ENCODE peak calls at places on chromosomes 5 and 9, in eight cellular contexts. One of them, this sample, is unnamed.

GRCh38 chr9:136484153-136485048 is 1.6 kb upstream of the SEC16A start:
- DNase-seq in HepG2: peak; percentile 74
- DNase-seq in cardiac fibroblast: peak; percentile 9
- DNase-seq in heart right ventricle: peak; percentile 43
- DNase-seq in IMR-90: no peak
- DNase-seq in GM06990: peak; percentile 38
- DNase-seq in ovary: peak; percentile 65
- DNase-seq in esophagus squamous epithelium: no peak
- DNase-seq in this sample: peak; percentile 72

GRCh38 chr9:136409557-136410455 is 608 bp downstream of the ENTR1 start:
- DNase-seq in HepG2: peak; percentile 30
- DNase-seq in cardiac fibroblast: peak; percentile 42
- DNase-seq in heart right ventricle: no peak
- DNase-seq in IMR-90: peak; percentile 22
- DNase-seq in GM06990: peak; percentile 60
- DNase-seq in ovary: no peak
- DNase-seq in esophagus squamous epithelium: no peak
- DNase-seq in this sample: peak; percentile 46

GRCh38 chr9:122020398-122020797 is 72.7 kb downstream of the TTLL11 start:
- DNase-seq in HepG2: no peak
- DNase-seq in cardiac fibroblast: peak; percentile 54
- DNase-seq in heart right ventricle: no peak
- DNase-seq in IMR-90: peak; percentile 37
- DNase-seq in GM06990: no peak
- DNase-seq in ovary: no peak
- DNase-seq in esophagus squamous epithelium: no peak
- DNase-seq in this sample: no peak

GRCh38 chr5:79873216-79873615 is 117.8 kb downstream of the MTX3 start:
- DNase-seq in HepG2: no peak
- DNase-seq in cardiac fibroblast: no peak
- DNase-seq in heart right ventricle: no peak
- DNase-seq in IMR-90: no peak
- DNase-seq in GM06990: no peak
- DNase-seq in ovary: no peak
- DNase-seq in esophagus squamous epithelium: no peak
- DNase-seq in this sample: no peak

GRCh38 chr9:114908796-114909448 is 21.5 kb downstream of the TNFSF8 start:
- DNase-seq in HepG2: no peak
- DNase-seq in cardiac fibroblast: peak; percentile 44
- DNase-seq in heart right ventricle: no peak
- DNase-seq in IMR-90: peak; percentile 63
- DNase-seq in GM06990: no peak
- DNase-seq in ovary: no peak
- DNase-seq in esophagus squamous epithelium: no peak
- DNase-seq in this sample: no peak

GRCh38 chr5:132291026-132291425 is 3.2 kb upstream of the SLC22A4 start:
- DNase-seq in HepG2: no peak
- DNase-seq in cardiac fibroblast: no peak
- DNase-seq in heart right ventricle: no peak
- DNase-seq in IMR-90: no peak
- DNase-seq in GM06990: no peak
- DNase-seq in ovary: no peak
- DNase-seq in esophagus squamous epithelium: no peak
- DNase-seq in this sample: no peak

GRCh38 chr5:95866431-95867063 is 44.0 kb upstream of the GLRX start:
- DNase-seq in HepG2: no peak
- DNase-seq in cardiac fibroblast: peak; percentile 74
- DNase-seq in heart right ventricle: no peak
- DNase-seq in IMR-90: peak; percentile 65
- DNase-seq in GM06990: peak; percentile 46
- DNase-seq in ovary: no peak
- DNase-seq in esophagus squamous epithelium: no peak
- DNase-seq in this sample: no peak

GRCh38 chr5:153619706-153620105 is 129.2 kb downstream of the GRIA1 start:
- DNase-seq in HepG2: no peak
- DNase-seq in cardiac fibroblast: peak; percentile 74
- DNase-seq in heart right ventricle: no peak
- DNase-seq in IMR-90: peak; percentile 69
- DNase-seq in GM06990: no peak
- DNase-seq in ovary: no peak
- DNase-seq in esophagus squamous epithelium: no peak
- DNase-seq in this sample: peak; percentile 16

GRCh38 chr9:111900934-111901612 is 4.5 kb downstream of the UGCG start:
- DNase-seq in HepG2: no peak
- DNase-seq in cardiac fibroblast: peak; percentile 38
- DNase-seq in heart right ventricle: no peak
- DNase-seq in IMR-90: no peak
- DNase-seq in GM06990: no peak
- DNase-seq in ovary: no peak
- DNase-seq in esophagus squamous epithelium: no peak
- DNase-seq in this sample: no peak

GRCh38 chr5:22708770-22709328 is 144.3 kb downstream of the CDH12 start:
- DNase-seq in HepG2: no peak
- DNase-seq in cardiac fibroblast: no peak
- DNase-seq in heart right ventricle: no peak
- DNase-seq in IMR-90: no peak
- DNase-seq in GM06990: no peak
- DNase-seq in ovary: no peak
- DNase-seq in esophagus squamous epithelium: no peak
- DNase-seq in this sample: no peak
- TF ChIP-seq CTCF in HepG2: no peak
- TF ChIP-seq CTCF in cardiac fibroblast: no peak
- TF ChIP-seq CTCF in heart right ventricle: no peak
- TF ChIP-seq CTCF in IMR-90: no peak
- TF ChIP-seq CTCF in GM06990: no peak
- TF ChIP-seq CTCF in ovary: no peak
- TF ChIP-seq CTCF in esophagus squamous epithelium: no peak
- TF ChIP-seq CTCF in this sample: no peak

DNA sequence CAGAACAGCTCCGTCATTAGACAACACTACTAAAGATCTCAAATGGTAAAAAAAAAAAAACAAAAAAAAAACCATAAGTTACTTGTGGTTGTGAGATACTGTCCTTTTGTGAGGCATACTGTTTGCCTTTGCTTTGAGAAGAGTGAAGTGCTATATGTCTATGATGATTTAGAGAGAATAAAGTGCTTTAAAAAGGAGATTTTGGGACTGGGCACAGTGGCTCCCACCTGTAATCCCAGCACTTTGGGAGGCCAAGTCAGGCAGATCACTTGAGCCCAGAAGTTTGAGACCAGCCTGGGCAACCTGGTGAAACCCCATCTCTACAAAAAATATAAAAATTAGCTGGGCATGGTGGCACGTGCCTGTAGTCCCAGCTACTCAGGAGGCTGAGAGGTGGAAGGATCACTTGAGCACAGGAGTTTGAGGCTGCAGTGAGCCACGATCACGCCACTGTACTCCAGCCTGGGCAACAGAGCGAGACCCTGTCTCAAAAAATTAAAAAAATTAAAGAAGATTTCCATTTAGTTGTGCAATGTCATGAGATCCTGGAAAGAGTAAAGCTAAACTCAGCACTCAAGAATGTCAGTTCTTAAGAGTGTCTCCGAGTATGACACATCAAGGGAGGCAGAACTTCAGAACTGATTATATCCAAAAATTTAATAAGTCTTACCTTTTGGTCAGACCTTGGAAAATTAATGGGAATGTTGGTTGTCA is 87.3 kb downstream of the PRDM6 start:
- DNase-seq in HepG2: no peak
- DNase-seq in cardiac fibroblast: peak; percentile 44
- DNase-seq in heart right ventricle: no peak
- DNase-seq in IMR-90: peak; percentile 73
- DNase-seq in GM06990: no peak
- DNase-seq in ovary: no peak
- DNase-seq in esophagus squamous epithelium: no peak
- DNase-seq in this sample: peak; percentile 24
- TF ChIP-seq CTCF in HepG2: no peak
- TF ChIP-seq CTCF in cardiac fibroblast: no peak
- TF ChIP-seq CTCF in heart right ventricle: no peak
- TF ChIP-seq CTCF in IMR-90: no peak
- TF ChIP-seq CTCF in GM06990: no peak
- TF ChIP-seq CTCF in ovary: no peak
- TF ChIP-seq CTCF in esophagus squamous epithelium: no peak
- TF ChIP-seq CTCF in this sample: no peak

GRCh38 chr5:137791803-137792202 is 37.6 kb upstream of the HNRNPA0 start:
- DNase-seq in HepG2: no peak
- DNase-seq in cardiac fibroblast: no peak
- DNase-seq in heart right ventricle: no peak
- DNase-seq in IMR-90: no peak
- DNase-seq in GM06990: no peak
- DNase-seq in ovary: no peak
- DNase-seq in esophagus squamous epithelium: no peak
- DNase-seq in this sample: no peak

GRCh38 chr5:137794863-137795262 is 40.7 kb upstream of the HNRNPA0 start:
- DNase-seq in HepG2: no peak
- DNase-seq in cardiac fibroblast: no peak
- DNase-seq in heart right ventricle: no peak
- DNase-seq in IMR-90: no peak
- DNase-seq in GM06990: no peak
- DNase-seq in ovary: no peak
- DNase-seq in esophagus squamous epithelium: no peak
- DNase-seq in this sample: no peak

GRCh38 chr5:137796279-137796678 is 42.1 kb upstream of the HNRNPA0 start:
- DNase-seq in HepG2: no peak
- DNase-seq in cardiac fibroblast: no peak
- DNase-seq in heart right ventricle: no peak
- DNase-seq in IMR-90: no peak
- DNase-seq in GM06990: no peak
- DNase-seq in ovary: no peak
- DNase-seq in esophagus squamous epithelium: no peak
- DNase-seq in this sample: no peak

GRCh38 chr5:137792291-137792690 is 38.1 kb upstream of the HNRNPA0 start:
- DNase-seq in HepG2: no peak
- DNase-seq in cardiac fibroblast: no peak
- DNase-seq in heart right ventricle: no peak
- DNase-seq in IMR-90: no peak
- DNase-seq in GM06990: no peak
- DNase-seq in ovary: no peak
- DNase-seq in esophagus squamous epithelium: no peak
- DNase-seq in this sample: no peak

DNA sequence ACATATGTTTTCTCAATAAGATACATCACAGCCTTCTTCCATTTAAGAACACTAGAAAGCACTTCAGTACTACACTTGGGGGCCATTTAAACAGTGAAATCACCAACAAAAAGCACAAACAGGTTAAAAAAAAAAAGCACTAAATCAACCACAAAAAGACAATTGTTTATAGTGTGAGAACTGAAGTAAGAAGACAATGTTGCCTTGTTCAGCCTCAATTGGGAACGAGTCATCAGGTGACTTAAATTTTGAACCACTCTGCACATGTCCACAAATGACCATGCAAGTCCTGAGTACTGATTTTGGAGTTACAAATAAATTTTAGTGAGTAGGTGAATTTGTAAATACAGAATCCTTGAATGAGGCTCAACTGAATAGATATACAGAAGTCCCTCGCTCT is 37.2 kb upstream of the HNRNPA0 start:
- DNase-seq in HepG2: no peak
- DNase-seq in cardiac fibroblast: no peak
- DNase-seq in heart right ventricle: no peak
- DNase-seq in IMR-90: no peak
- DNase-seq in GM06990: no peak
- DNase-seq in ovary: no peak
- DNase-seq in esophagus squamous epithelium: no peak
- DNase-seq in this sample: no peak
- TF ChIP-seq CTCF in HepG2: no peak
- TF ChIP-seq CTCF in cardiac fibroblast: no peak
- TF ChIP-seq CTCF in heart right ventricle: no peak
- TF ChIP-seq CTCF in IMR-90: no peak
- TF ChIP-seq CTCF in GM06990: no peak
- TF ChIP-seq CTCF in ovary: no peak
- TF ChIP-seq CTCF in esophagus squamous epithelium: no peak
- TF ChIP-seq CTCF in this sample: no peak

DNA sequence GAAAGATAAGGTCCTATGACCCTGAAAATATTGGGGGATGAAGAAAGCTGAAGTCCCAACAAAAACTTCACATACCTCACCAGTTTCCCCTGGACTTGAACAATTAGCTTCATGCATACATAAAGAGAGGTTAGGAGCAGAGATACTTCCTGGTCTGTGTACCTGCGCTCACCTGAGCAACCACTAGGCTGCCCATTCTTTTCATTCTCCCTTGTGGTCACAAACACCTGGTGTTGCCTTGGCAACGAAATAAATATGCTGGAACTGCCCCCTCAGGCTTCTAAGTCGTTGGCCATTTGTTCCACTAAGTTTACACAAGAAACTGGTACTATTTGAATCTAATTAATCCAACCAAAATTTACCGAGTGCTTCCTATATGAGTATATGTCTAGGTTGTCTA is 18.1 kb downstream of the OTP start:
- DNase-seq in HepG2: peak; percentile 14
- DNase-seq in cardiac fibroblast: no peak
- DNase-seq in heart right ventricle: no peak
- DNase-seq in IMR-90: no peak
- DNase-seq in GM06990: no peak
- DNase-seq in ovary: no peak
- DNase-seq in esophagus squamous epithelium: no peak
- DNase-seq in this sample: peak; percentile 52
- TF ChIP-seq CTCF in HepG2: no peak
- TF ChIP-seq CTCF in cardiac fibroblast: no peak
- TF ChIP-seq CTCF in heart right ventricle: no peak
- TF ChIP-seq CTCF in IMR-90: no peak
- TF ChIP-seq CTCF in GM06990: no peak
- TF ChIP-seq CTCF in ovary: no peak
- TF ChIP-seq CTCF in esophagus squamous epithelium: no peak
- TF ChIP-seq CTCF in this sample: no peak

GRCh38 chr9:117247271-117247670 is 167.6 kb downstream of the ASTN2 start:
- DNase-seq in HepG2: peak; percentile 2
- DNase-seq in cardiac fibroblast: no peak
- DNase-seq in heart right ventricle: no peak
- DNase-seq in IMR-90: no peak
- DNase-seq in GM06990: no peak
- DNase-seq in ovary: no peak
- DNase-seq in esophagus squamous epithelium: no peak
- DNase-seq in this sample: peak; percentile 50
- TF ChIP-seq CTCF in HepG2: peak; percentile 9
- TF ChIP-seq CTCF in cardiac fibroblast: no peak
- TF ChIP-seq CTCF in heart right ventricle: no peak
- TF ChIP-seq CTCF in IMR-90: no peak
- TF ChIP-seq CTCF in GM06990: peak; percentile 58
- TF ChIP-seq CTCF in ovary: no peak
- TF ChIP-seq CTCF in esophagus squamous epithelium: no peak
- TF ChIP-seq CTCF in this sample: no peak